ENCODE peak calls at places on chromosome 11, in nine cellular contexts. U is suprapubic skin, F is tibial artery, B is mucosa of descending colon, L is A673, S is AG09309, O is cardiac fibroblast, Z is HFF-Myc, Q is A549. M is an unnamed sample.

GRCh38 chr11:29159552-29160465 is 857.0 kb downstream of the KCNA4 start:
- DNase-seq in Z (peak; percentile 35), L (peak; percentile 98), Q (peak; percentile 28), F (no peak), U (no peak), O (peak; percentile 91), S (peak; percentile 34), B (no peak), M (peak; percentile 86)

GRCh38 chr11:90849278-90849677 is 626.4 kb upstream of the CHORDC1 start:
- DNase-seq in L (no peak), Z (no peak), Q (no peak), F (no peak), S (no peak), O (no peak), U (no peak), B (no peak), M (no peak)

GRCh38 chr11:65215441-65216076 is 33.8 kb downstream of the CAPN1 start:
- DNase-seq in F (no peak), S (no peak), Z (no peak), B (no peak), L (peak; percentile 52), Q (no peak), O (no peak), U (peak; percentile 78), M (no peak)

GRCh38 chr11:96105197-96105895 is 181.4 kb upstream of the MTMR2 start:
- DNase-seq in L (peak; percentile 34), Z (no peak), B (no peak), S (no peak), U (no peak), Q (no peak), O (peak; percentile 55), F (no peak), M (peak; percentile 50)

GRCh38 chr11:94521684-94522083 is 9.4 kb downstream of the C11orf97 start:
- DNase-seq in F (no peak), O (peak; percentile 49), S (no peak), Q (peak; percentile 12), U (no peak), L (peak; percentile 52), Z (no peak), B (no peak), M (peak; percentile 37)

GRCh38 chr11:114738954-114739353 is 60.6 kb downstream of the NXPE2 start:
- DNase-seq in O (peak; percentile 55), Z (peak; percentile 16), F (no peak), Q (peak; percentile 4), B (no peak), U (no peak), L (peak; percentile 62), S (no peak), M (peak; percentile 55)

GRCh38 chr11:124646148-124646547 is 23.5 kb downstream of the TBRG1 start:
- DNase-seq in O (no peak), F (no peak), Z (no peak), S (no peak), L (no peak), B (no peak), U (no peak), Q (no peak), M (no peak)

GRCh38 chr11:107549253-107549953 is 16.1 kb downstream of the ALKBH8 start:
- DNase-seq in O (peak; percentile 72), S (no peak), B (no peak), L (peak; percentile 72), Z (peak; percentile 33), F (no peak), U (no peak), Q (no peak), M (peak; percentile 70)

GRCh38 chr11:20132667-20133039 is 27.6 kb downstream of the DBX1 start:
- DNase-seq in F (no peak), S (no peak), Q (no peak), O (no peak), L (no peak), B (no peak), Z (no peak), U (no peak), M (no peak)
- TF ChIP-seq CTCF in F (no peak), S (no peak), Q (no peak), O (no peak), L (peak; percentile 3), B (no peak), Z (no peak), U (no peak), M (no peak)

GRCh38 chr11:1307998-1308744 is 1.3 kb downstream of the TOLLIP start:
- DNase-seq in Z (no peak), S (no peak), B (no peak), O (peak; percentile 48), U (no peak), Q (no peak), L (no peak), F (no peak), M (no peak)

GRCh38 chr11:1310315-1310687 is 869 bp upstream of the TOLLIP start:
- DNase-seq in O (no peak), U (peak; percentile 66), S (no peak), F (no peak), L (no peak), Q (no peak), B (no peak), Z (no peak), M (no peak)

GRCh38 chr11:1309498-1310314 is at the start of gene TOLLIP:
- DNase-seq in Q (peak; percentile 99), F (peak; percentile 98), O (peak; percentile 90), Z (peak; percentile 56), S (peak; percentile 42), B (peak; percentile 97), U (peak; percentile 97), L (peak; percentile 93), M (peak; percentile 92)

GRCh38 chr11:1307163-1307870 is 2.1 kb downstream of the TOLLIP start:
- DNase-seq in Q (no peak), F (no peak), B (peak; percentile 64), Z (no peak), O (no peak), U (peak; percentile 81), L (no peak), S (no peak), M (no peak)

DNA sequence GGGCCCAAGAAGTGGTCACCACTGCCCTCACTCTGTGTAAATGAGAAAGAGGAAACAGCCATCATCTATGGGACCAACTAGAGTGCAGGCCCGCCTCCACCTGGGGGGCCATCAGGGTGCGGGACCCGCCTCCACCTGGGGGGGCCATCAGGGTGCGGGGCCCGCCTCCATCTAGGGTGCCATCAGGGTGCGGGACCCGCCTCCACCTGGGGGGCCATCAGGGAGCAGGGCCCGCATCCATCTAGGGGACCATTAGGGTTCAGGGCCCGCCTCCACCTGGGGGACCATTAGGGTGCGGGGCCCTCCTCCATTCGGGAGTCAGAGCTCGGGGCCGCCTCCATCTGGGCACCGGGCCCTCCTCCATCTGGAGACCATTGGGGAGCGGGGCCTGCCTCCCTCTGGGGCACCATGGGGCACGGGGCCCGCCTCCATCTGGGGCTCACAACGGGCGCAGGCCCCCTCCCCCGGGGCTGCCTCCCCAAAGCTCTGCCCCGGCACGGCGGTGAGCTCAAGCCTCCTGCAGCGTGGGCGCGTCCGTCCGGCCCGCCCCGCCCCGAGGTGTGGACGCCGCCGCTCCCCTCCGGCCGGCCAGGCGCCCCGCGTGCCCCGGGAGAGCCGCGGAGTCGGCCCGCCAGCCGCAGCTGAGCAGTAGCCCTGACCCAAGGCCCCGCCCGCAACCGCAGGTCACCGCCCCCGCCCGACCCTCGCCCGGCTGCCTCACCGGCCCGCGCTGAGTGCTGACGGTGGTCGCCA is 511 bp downstream of the TOLLIP start:
- DNase-seq in Q (peak; percentile 49), F (peak; percentile 72), B (peak; percentile 66), O (peak; percentile 10), S (no peak), Z (no peak), U (peak; percentile 80), L (no peak), M (no peak)
- H3K4me3 ChIP-seq in Q (peak overlapping the region; percentile 93), F (peak overlapping the region; percentile 90), B (peak overlapping the region; percentile 61), O (peak overlapping the region; percentile 86), S (peak overlapping the region; percentile 72), Z (peak overlapping the region; percentile 64), U (peak overlapping the region; percentile 99), L (peak overlapping the region; percentile 67), M (peak overlapping the region; percentile 72)

GRCh38 chr11:120663142-120663541 is 151.6 kb downstream of the GRIK4 start:
- DNase-seq in B (no peak), O (no peak), F (no peak), Q (no peak), U (peak; percentile 26), L (no peak), S (no peak), Z (no peak), M (no peak)

GRCh38 chr11:120666121-120666639 is 154.6 kb downstream of the GRIK4 start:
- DNase-seq in S (no peak), U (no peak), F (no peak), Q (no peak), B (no peak), L (no peak), Z (no peak), O (no peak), M (no peak)

GRCh38 chr11:120667934-120668333 is 156.4 kb downstream of the GRIK4 start:
- DNase-seq in Q (no peak), L (no peak), F (no peak), B (no peak), S (no peak), Z (no peak), U (no peak), O (no peak), M (no peak)

GRCh38 chr11:120662071-120662611 is 150.6 kb downstream of the GRIK4 start:
- DNase-seq in Q (no peak), L (no peak), F (no peak), B (no peak), O (no peak), U (peak; percentile 55), S (no peak), Z (no peak), M (no peak)

GRCh38 chr11:120667281-120667680 is 155.7 kb downstream of the GRIK4 start:
- DNase-seq in B (no peak), S (no peak), F (no peak), O (no peak), Z (no peak), Q (no peak), U (no peak), L (peak; percentile 31), M (peak; percentile 16)
- TF ChIP-seq CTCF in B (no peak), S (no peak), F (no peak), O (no peak), Z (no peak), Q (no peak), U (no peak), L (no peak), M (no peak)

GRCh38 chr11:86370922-86371614 is 3.6 kb upstream of the CCDC81 start:
- DNase-seq in B (no peak), O (peak; percentile 87), U (no peak), Q (no peak), Z (peak; percentile 25), F (no peak), L (peak; percentile 27), S (peak; percentile 20), M (peak; percentile 67)

GRCh38 chr11:86372586-86372985 is 2.1 kb upstream of the CCDC81 start:
- DNase-seq in F (no peak), L (no peak), O (no peak), B (no peak), S (no peak), Q (no peak), U (no peak), Z (no peak), M (no peak)

GRCh38 chr11:86374121-86374520 is 566 bp upstream of the CCDC81 start:
- DNase-seq in Z (no peak), F (no peak), L (no peak), O (no peak), S (no peak), U (no peak), B (no peak), Q (no peak), M (peak; percentile 7)

GRCh38 chr11:86377972-86378371 is 3.3 kb downstream of the CCDC81 start:
- DNase-seq in B (no peak), F (no peak), S (no peak), L (no peak), Z (no peak), Q (no peak), O (no peak), U (no peak), M (no peak)

DNA sequence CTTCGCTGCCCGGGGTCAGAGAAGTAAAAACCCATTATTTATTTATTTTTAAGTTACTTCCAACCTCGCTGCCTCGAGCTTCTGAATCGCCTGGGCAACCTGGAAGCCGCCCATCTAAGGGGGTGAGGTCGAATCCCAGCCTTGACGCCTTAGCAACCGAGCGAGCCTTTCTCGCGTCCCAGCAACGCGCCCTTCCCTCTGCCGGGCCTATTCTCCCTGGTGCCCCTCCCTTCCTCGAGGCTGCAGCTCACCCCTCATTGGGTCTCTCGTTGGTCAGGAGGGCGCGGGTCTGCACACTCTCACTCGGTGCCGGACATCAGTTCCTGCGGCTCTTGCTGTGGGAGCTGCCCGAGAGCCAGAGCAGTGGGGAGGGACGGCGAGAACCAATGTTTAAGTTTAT is at the start of gene CCDC81:
- DNase-seq in O (no peak), F (no peak), Q (no peak), Z (no peak), B (no peak), S (no peak), U (no peak), L (no peak), M (peak; percentile 16)
- H3K4me3 ChIP-seq in O (peak within 1 kb of the TSS; percentile 30), F (peak within 1 kb of the TSS; percentile 44), Q (no peak within 1 kb of the TSS), Z (no peak within 1 kb of the TSS), B (no peak within 1 kb of the TSS), S (no peak within 1 kb of the TSS), U (peak within 1 kb of the TSS; percentile 4), L (no peak within 1 kb of the TSS), M (peak within 1 kb of the TSS; percentile 38)

M was measured in fibroblast of pulmonary artery.